ENCODE peak calls at places on chromosome X, in four cellular contexts. B, R, H and A are unnamed samples.
A peak's percentile ranks its signal among the peaks of the same experiment; 100 is the strongest.

GRCh38 chrX:92270936-92271655 is 491.9 kb downstream of the PCDH11X start:
- DNase-seq in R (no peak), B (no peak), H (no peak), A (no peak)

GRCh38 chrX:153771261-153771681 is 7.2 kb downstream of the PLXNB3 start:
- DNase-seq in R (no peak), H (no peak), B (no peak), A (no peak)

GRCh38 chrX:136528645-136529315 is 3.2 kb upstream of the VGLL1 start:
- DNase-seq in H (no peak), B (no peak), R (no peak), A (no peak)

GRCh38 chrX:118164138-118164537 is 47.5 kb upstream of the KLHL13 start:
- DNase-seq in H (no peak), B (no peak), R (no peak), A (no peak)

GRCh38 chrX:152038798-152039197 is 64.3 kb upstream of the GABRE start:
- DNase-seq in B (peak; percentile 39), R (no peak), H (no peak), A (no peak)

GRCh38 chrX:69153060-69153730 is 12.1 kb downstream of the PJA1 start:
- DNase-seq in H (no peak), R (peak; percentile 52), B (peak; percentile 85), A (no peak)

GRCh38 chrX:10828640-10829039 is 208.3 kb upstream of the MID1 start:
- DNase-seq in R (no peak), H (no peak), B (no peak), A (no peak)

GRCh38 chrX:82163701-82164100 is 961.8 kb downstream of the SH3BGRL start:
- DNase-seq in H (no peak), R (no peak), B (no peak), A (no peak)

GRCh38 chrX:21838937-21839333 is 482 bp upstream of the MBTPS2 start:
- DNase-seq in B (peak; percentile 47), H (no peak), R (peak; percentile 42), A (no peak)

GRCh38 chrX:102975016-102975415 is 37.9 kb downstream of the RAB40AL start:
- DNase-seq in R (no peak), H (no peak), B (no peak), A (no peak)

GRCh38 chrX:16643160-16643559 is 6.8 kb upstream of the S100G start:
- DNase-seq in R (peak; percentile 69), H (no peak), B (peak; percentile 45), A (peak; percentile 74)

GRCh38 chrX:63754141-63754859 is 30.7 kb downstream of the ARHGEF9 start:
- DNase-seq in R (peak; percentile 29), H (no peak), B (peak; percentile 30), A (no peak)

GRCh38 chrX:108148524-108148923 is 56.9 kb downstream of the ATG4A start:
- DNase-seq in R (no peak), B (no peak), H (no peak), A (no peak)

GRCh38 chrX:112849010-112849409 is 8.4 kb upstream of the AMOT start:
- DNase-seq in R (peak; percentile 22), B (no peak), H (no peak), A (no peak)

GRCh38 chrX:40471965-40472648 is 108.7 kb upstream of the ATP6AP2 start:
- DNase-seq in H (no peak), R (peak; percentile 60), B (peak; percentile 85), A (peak; percentile 25)

GRCh38 chrX:10579018-10579752 is 41.2 kb downstream of the MID1 start:
- DNase-seq in B (peak; percentile 52), H (no peak), R (peak; percentile 81), A (no peak)

DNA sequence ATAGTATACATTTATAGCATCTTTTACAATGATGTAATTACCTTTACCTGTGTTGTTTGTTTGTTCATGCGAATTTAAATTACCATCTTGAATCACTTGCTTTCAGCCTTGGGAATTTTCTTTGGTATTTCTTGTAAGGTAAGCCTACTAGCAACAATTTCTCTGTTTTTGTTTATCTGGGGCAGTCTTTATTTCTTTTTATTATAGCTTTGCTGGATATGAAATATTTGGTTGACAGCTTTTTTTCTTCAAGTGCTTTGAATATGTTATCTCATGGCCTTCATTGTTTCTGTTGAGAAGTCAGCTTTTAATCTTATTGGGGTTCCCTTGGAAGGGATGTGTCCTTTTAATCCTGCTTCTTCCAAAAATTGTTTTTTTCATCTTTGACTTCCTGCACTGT is 292.8 kb upstream of the EDA2R start:
- DNase-seq in H (no peak), B (no peak), R (no peak), A (no peak)
- H3K4me3 ChIP-seq in H (no peak overlapping the region), B (no peak overlapping the region), R (no peak overlapping the region), A (no peak overlapping the region)

DNA sequence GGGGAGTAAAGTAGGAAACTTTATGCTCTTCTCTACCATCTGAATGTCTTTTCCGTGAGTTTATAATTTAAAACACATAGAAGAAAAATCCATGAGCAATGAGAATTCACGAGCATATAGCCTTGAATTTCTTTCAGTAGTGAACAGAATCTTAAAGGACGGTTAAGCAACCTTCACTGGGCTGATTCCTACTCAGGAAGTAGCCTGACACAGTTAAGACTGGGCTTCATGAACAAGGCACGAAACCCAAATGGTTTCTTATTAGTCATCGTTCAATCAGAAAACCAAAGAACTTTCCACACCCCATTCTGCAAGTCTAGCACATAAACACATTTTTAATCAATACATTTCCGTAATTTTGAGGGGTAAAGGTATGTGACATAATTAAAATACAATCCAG is 95.8 kb downstream of the SH3KBP1 start:
- DNase-seq in B (peak; percentile 34), H (no peak), R (peak; percentile 47), A (peak; percentile 51)
- H3K4me3 ChIP-seq in B (no peak overlapping the region), H (no peak overlapping the region), R (no peak overlapping the region), A (no peak overlapping the region)

GRCh38 chrX:19377799-19378198 is 34.1 kb downstream of the PDHA1 start:
- DNase-seq in H (no peak), R (no peak), B (no peak), A (no peak)

GRCh38 chrX:19388064-19388679 is 44.4 kb downstream of the PDHA1 start:
- DNase-seq in R (no peak), H (no peak), B (no peak), A (no peak)

GRCh38 chrX:19381326-19381725 is 37.6 kb downstream of the PDHA1 start:
- DNase-seq in R (no peak), H (no peak), B (no peak), A (no peak)

GRCh38 chrX:19386679-19387078 is 43.0 kb downstream of the PDHA1 start:
- DNase-seq in H (no peak), R (no peak), B (no peak), A (no peak)

GRCh38 chrX:19382500-19383145 is 38.9 kb downstream of the PDHA1 start:
- DNase-seq in R (peak; percentile 36), H (no peak), B (peak; percentile 22), A (no peak)
- H3K4me3 ChIP-seq in R (no peak overlapping the region), H (no peak overlapping the region), B (no peak overlapping the region), A (no peak overlapping the region)

GRCh38 chrX:42462917-42463316 is 315.0 kb downstream of the PPP1R2C start:
- DNase-seq in R (no peak), H (no peak), B (no peak), A (no peak)

DNA sequence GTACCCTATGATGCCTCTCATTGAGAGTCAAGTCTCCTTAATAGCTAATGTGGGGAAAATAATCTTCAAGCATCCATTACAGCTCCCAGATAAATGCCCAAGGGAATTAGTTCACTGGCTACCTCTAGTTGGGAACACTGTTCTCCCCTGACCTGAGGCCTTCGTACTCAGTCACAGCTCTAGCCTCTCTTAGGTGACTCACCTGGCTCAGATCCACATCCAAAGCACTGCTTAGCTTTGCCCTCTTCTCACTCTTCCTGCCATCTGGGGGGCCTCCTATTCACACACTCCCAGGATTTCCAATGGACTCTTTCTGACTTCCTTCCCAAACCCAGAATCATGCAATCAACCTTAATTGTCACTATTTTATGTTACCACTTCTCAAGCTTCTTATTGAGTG is 311.3 kb downstream of the PPP1R2C start:
- DNase-seq in B (no peak), R (no peak), H (no peak), A (no peak)
- H3K4me3 ChIP-seq in B (no peak overlapping the region), R (no peak overlapping the region), H (no peak overlapping the region), A (no peak overlapping the region)

GRCh38 chrX:44915361-44915868 is 42.4 kb downstream of the KDM6A start:
- DNase-seq in H (no peak), R (peak; percentile 33), B (peak; percentile 73), A (no peak)
- H3K4me3 ChIP-seq in H (no peak overlapping the region), R (peak overlapping the region; percentile 47), B (peak overlapping the region; percentile 48), A (no peak overlapping the region)

DNA sequence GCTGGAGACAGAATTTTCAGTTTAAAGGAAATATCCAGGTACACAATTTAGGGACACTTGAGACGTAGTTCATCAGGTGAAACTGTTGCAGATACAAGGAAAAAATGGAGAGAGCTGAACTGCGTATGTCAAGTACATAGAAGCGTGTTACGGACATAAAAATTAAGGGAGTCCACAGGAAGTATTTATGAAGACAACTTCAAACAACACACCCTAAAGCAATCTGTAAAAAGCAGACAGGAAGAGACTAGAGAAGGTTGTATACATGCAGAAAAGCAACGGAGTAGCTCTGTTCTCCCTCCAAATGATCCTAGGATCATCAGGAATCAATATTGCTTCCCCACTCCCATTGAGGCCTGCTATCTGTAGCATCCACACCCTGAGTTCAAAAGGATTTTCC is 5.8 kb downstream of the CASK start:
- DNase-seq in R (no peak), B (no peak), H (no peak), A (no peak)
- H3K4me3 ChIP-seq in R (no peak overlapping the region), B (no peak overlapping the region), H (no peak overlapping the region), A (no peak overlapping the region)

DNA sequence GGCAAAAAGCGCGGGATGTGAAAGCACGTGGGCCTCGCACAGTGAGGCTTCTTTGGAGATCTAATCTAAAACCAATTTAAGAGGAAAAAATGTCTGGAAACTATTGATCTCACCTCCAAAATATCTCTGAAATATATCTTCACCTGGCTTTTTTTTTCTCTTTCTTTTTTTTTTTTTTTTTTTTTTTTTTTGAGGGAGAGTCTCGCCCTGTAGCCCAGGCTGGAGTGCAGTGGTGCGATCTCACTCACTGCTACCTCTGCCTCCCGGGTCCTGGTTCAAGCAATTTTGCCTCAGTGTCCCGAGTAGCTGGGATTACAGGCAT is 383 bp upstream of the ZMAT1 start:
- DNase-seq in B (no peak), H (no peak), R (no peak), A (no peak)
- H3K4me3 ChIP-seq in B (peak overlapping the region; percentile 51), H (peak overlapping the region; percentile 67), R (peak overlapping the region; percentile 44), A (peak overlapping the region; percentile 44)

DNA sequence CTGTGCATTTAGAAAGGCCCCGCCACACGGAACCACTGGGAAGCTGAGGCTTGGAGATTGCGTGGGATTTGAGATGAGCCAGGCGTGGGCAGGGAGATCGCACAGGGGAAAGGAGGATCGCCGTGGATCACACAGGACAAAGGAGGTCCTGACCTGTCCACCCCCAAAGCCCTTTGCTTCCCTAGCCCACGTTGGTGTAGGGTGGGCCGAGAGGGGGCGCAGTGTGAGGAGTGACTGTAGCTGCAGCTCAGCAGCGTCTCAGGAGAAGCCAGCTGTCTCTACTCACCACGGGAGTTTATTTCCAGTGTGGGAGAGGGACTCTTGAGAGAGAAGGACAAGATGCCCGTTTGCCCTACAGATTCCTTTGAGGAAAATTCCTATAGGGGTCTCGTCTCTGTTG is 62.1 kb downstream of the TBL1X start:
- DNase-seq in R (no peak), H (no peak), B (no peak), A (no peak)
- H3K4me3 ChIP-seq in R (no peak overlapping the region), H (no peak overlapping the region), B (no peak overlapping the region), A (no peak overlapping the region)

DNA sequence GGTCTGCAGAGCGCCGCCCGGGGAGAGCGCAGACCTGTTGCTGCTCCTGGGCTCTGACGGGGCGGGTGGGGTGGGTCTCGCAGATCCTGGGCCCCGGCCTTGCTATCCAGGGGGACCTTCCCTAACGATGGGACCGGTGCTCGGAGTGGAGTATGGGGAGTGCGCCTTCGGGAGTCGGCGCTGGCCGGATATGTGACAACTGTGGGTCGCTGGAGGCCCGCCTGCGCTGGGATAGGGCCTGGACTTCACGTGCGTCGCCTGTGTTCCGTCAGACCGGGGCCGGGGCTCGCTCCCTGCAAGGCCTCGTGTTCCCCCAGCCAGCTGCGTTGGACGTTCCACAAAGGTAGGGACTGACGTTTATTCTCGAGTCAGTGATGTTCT is 1.2 kb downstream of the TBL1X start:
- DNase-seq in B (peak; percentile 47), R (no peak), H (peak; percentile 81), A (no peak)
- H3K4me3 ChIP-seq in B (peak overlapping the region; percentile 70), R (peak overlapping the region; percentile 62), H (peak overlapping the region; percentile 77), A (peak overlapping the region; percentile 76)